ENCODE peak calls at places on chromosomes 4 and X, in ten cellular contexts. One of them, this sample, is unnamed.

GRCh38 chrX:23554304-23554703 is 113.0 kb upstream of the PRDX4 start:
- DNase-seq in RWPE2: no peak
- DNase-seq in foreskin fibroblast: peak; percentile 7
- DNase-seq in heart right ventricle: no peak
- DNase-seq in AG10803: peak; percentile 33
- DNase-seq in AG04450: peak; percentile 3
- DNase-seq in effector memory CD4-positive, alpha-beta T cell: no peak
- DNase-seq in psoas muscle: no peak
- DNase-seq in fibroblast of lung: peak; percentile 49
- DNase-seq in Peyer's patch: no peak
- DNase-seq in this sample: peak; percentile 18

GRCh38 chr4:55925235-55925634 is 23.5 kb upstream of the CEP135 start:
- DNase-seq in RWPE2: no peak
- DNase-seq in foreskin fibroblast: peak; percentile 21
- DNase-seq in heart right ventricle: no peak
- DNase-seq in AG10803: no peak
- DNase-seq in AG04450: no peak
- DNase-seq in effector memory CD4-positive, alpha-beta T cell: no peak
- DNase-seq in psoas muscle: no peak
- DNase-seq in fibroblast of lung: peak; percentile 23
- DNase-seq in Peyer's patch: no peak
- DNase-seq in this sample: no peak

GRCh38 chr4:3675251-3676115 is 90.7 kb upstream of the ADRA2C start:
- DNase-seq in RWPE2: peak; percentile 43
- DNase-seq in foreskin fibroblast: no peak
- DNase-seq in heart right ventricle: no peak
- DNase-seq in AG10803: no peak
- DNase-seq in AG04450: no peak
- DNase-seq in effector memory CD4-positive, alpha-beta T cell: no peak
- DNase-seq in psoas muscle: no peak
- DNase-seq in fibroblast of lung: no peak
- DNase-seq in Peyer's patch: no peak
- DNase-seq in this sample: no peak

GRCh38 chr4:122083356-122083755 is 68.8 kb upstream of the BLTP1 start:
- DNase-seq in RWPE2: no peak
- DNase-seq in foreskin fibroblast: no peak
- DNase-seq in heart right ventricle: no peak
- DNase-seq in AG10803: no peak
- DNase-seq in AG04450: no peak
- DNase-seq in effector memory CD4-positive, alpha-beta T cell: no peak
- DNase-seq in psoas muscle: no peak
- DNase-seq in fibroblast of lung: no peak
- DNase-seq in Peyer's patch: no peak
- DNase-seq in this sample: no peak

GRCh38 chrX:53544936-53545335 is 110.8 kb upstream of the HSD17B10 start:
- DNase-seq in RWPE2: no peak
- DNase-seq in foreskin fibroblast: no peak
- DNase-seq in heart right ventricle: no peak
- DNase-seq in AG10803: no peak
- DNase-seq in AG04450: no peak
- DNase-seq in effector memory CD4-positive, alpha-beta T cell: no peak
- DNase-seq in psoas muscle: no peak
- DNase-seq in fibroblast of lung: no peak
- DNase-seq in Peyer's patch: no peak
- DNase-seq in this sample: no peak

GRCh38 chr4:9891740-9892139 is 110.3 kb downstream of the DRD5 start:
- DNase-seq in RWPE2: no peak
- DNase-seq in foreskin fibroblast: no peak
- DNase-seq in heart right ventricle: no peak
- DNase-seq in AG10803: no peak
- DNase-seq in AG04450: no peak
- DNase-seq in effector memory CD4-positive, alpha-beta T cell: no peak
- DNase-seq in psoas muscle: no peak
- DNase-seq in fibroblast of lung: no peak
- DNase-seq in Peyer's patch: no peak
- DNase-seq in this sample: no peak

GRCh38 chrX:132227383-132228112 is 8.3 kb upstream of the RAP2C start:
- DNase-seq in RWPE2: no peak
- DNase-seq in foreskin fibroblast: peak; percentile 58
- DNase-seq in heart right ventricle: no peak
- DNase-seq in AG10803: peak; percentile 64
- DNase-seq in AG04450: no peak
- DNase-seq in effector memory CD4-positive, alpha-beta T cell: no peak
- DNase-seq in psoas muscle: peak; percentile 21
- DNase-seq in fibroblast of lung: no peak
- DNase-seq in Peyer's patch: no peak
- DNase-seq in this sample: peak; percentile 39

GRCh38 chr4:20684852-20685763 is 15.2 kb upstream of the PACRGL start:
- DNase-seq in RWPE2: no peak
- DNase-seq in foreskin fibroblast: no peak
- DNase-seq in heart right ventricle: no peak
- DNase-seq in AG10803: peak; percentile 29
- DNase-seq in AG04450: peak; percentile 3
- DNase-seq in effector memory CD4-positive, alpha-beta T cell: no peak
- DNase-seq in psoas muscle: no peak
- DNase-seq in fibroblast of lung: no peak
- DNase-seq in Peyer's patch: no peak
- DNase-seq in this sample: no peak

GRCh38 chr4:55635760-55636621 is at the start of gene NMU:
- DNase-seq in RWPE2: peak; percentile 66
- DNase-seq in foreskin fibroblast: peak; percentile 2
- DNase-seq in heart right ventricle: peak; percentile 34
- DNase-seq in AG10803: no peak
- DNase-seq in AG04450: no peak
- DNase-seq in effector memory CD4-positive, alpha-beta T cell: peak; percentile 16
- DNase-seq in psoas muscle: peak; percentile 19
- DNase-seq in fibroblast of lung: peak; percentile 29
- DNase-seq in Peyer's patch: no peak
- DNase-seq in this sample: no peak

GRCh38 chr4:6562931-6563901 is 11.8 kb upstream of the MAN2B2 start:
- DNase-seq in RWPE2: no peak
- DNase-seq in foreskin fibroblast: no peak
- DNase-seq in heart right ventricle: no peak
- DNase-seq in AG10803: peak; percentile 19
- DNase-seq in AG04450: no peak
- DNase-seq in effector memory CD4-positive, alpha-beta T cell: no peak
- DNase-seq in psoas muscle: no peak
- DNase-seq in fibroblast of lung: peak; percentile 30
- DNase-seq in Peyer's patch: no peak
- DNase-seq in this sample: no peak

DNA sequence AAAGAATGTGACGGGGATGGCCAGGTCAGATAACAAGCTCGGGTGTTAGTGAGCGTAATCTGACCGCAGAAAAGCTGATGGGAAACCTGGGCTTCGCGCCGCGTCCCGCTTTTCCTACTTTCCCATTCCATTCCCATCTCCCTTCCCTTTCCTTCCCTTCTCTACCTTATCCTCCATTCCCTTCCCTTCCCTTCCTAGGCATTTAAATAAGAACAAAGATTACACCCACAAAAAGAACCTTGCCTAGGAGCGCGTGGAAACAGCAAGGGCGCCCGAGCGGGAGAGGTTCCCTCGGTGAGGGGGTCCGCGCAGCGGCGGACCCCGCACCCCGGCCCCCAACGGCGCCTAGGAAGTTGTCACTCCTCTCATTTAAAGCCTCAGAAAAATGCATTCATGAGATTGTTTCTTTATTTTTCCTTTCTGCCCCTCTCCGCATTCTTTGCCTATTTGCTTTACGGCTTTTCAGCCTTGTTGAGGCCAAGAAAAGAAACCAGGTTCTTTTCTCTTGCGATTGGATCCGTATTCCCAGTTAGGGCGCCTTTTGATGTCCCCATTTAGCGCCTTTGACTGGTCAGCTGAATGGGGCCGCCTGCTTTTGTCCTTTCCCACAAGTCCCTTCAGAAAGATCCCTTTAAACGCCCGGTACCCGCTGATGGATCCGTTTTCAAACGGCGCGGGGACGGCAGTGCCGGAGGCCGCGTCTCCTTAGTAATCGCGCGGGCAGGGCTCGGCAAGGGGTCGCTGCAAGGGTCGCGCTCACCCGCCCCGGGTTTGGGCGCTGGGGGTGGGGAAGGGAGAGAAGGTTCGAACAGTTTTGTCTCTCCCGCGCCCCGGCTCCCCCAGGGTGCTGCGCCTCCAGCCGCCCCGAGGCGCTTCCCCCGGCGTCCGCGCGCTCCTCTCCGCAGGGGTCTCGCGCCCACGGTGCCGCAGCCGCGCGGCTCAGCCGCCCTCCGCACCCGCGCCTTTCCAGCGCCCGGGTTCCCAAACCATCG is 54.1 kb upstream of the TMEM33 start:
- DNase-seq in RWPE2: no peak
- DNase-seq in foreskin fibroblast: no peak
- DNase-seq in heart right ventricle: no peak
- DNase-seq in AG10803: no peak
- DNase-seq in AG04450: no peak
- DNase-seq in effector memory CD4-positive, alpha-beta T cell: no peak
- DNase-seq in psoas muscle: no peak
- DNase-seq in fibroblast of lung: no peak
- DNase-seq in Peyer's patch: no peak
- DNase-seq in this sample: no peak
- H3K4me3 ChIP-seq in RWPE2: peak overlapping the region; percentile 30
- H3K4me3 ChIP-seq in foreskin fibroblast: peak overlapping the region; percentile 27
- H3K4me3 ChIP-seq in heart right ventricle: peak overlapping the region; percentile 45
- H3K4me3 ChIP-seq in AG10803: peak overlapping the region; percentile 22
- H3K4me3 ChIP-seq in AG04450: peak overlapping the region; percentile 12
- H3K4me3 ChIP-seq in effector memory CD4-positive, alpha-beta T cell: peak overlapping the region; percentile 57
- H3K4me3 ChIP-seq in psoas muscle: peak overlapping the region; percentile 67
- H3K4me3 ChIP-seq in fibroblast of lung: no peak overlapping the region
- H3K4me3 ChIP-seq in Peyer's patch: no peak overlapping the region
- H3K4me3 ChIP-seq in this sample: peak overlapping the region; percentile 26

GRCh38 chr4:142818009-142818408 is 28.1 kb downstream of the INPP4B start:
- DNase-seq in RWPE2: no peak
- DNase-seq in foreskin fibroblast: peak; percentile 9
- DNase-seq in heart right ventricle: no peak
- DNase-seq in AG10803: peak; percentile 47
- DNase-seq in AG04450: no peak
- DNase-seq in effector memory CD4-positive, alpha-beta T cell: no peak
- DNase-seq in psoas muscle: no peak
- DNase-seq in fibroblast of lung: peak; percentile 95
- DNase-seq in Peyer's patch: no peak
- DNase-seq in this sample: peak; percentile 41

GRCh38 chr4:142817442-142817841 is 28.7 kb downstream of the INPP4B start:
- DNase-seq in RWPE2: peak; percentile 61
- DNase-seq in foreskin fibroblast: peak; percentile 93
- DNase-seq in heart right ventricle: no peak
- DNase-seq in AG10803: peak; percentile 98
- DNase-seq in AG04450: peak; percentile 55
- DNase-seq in effector memory CD4-positive, alpha-beta T cell: no peak
- DNase-seq in psoas muscle: peak; percentile 15
- DNase-seq in fibroblast of lung: peak; percentile 98
- DNase-seq in Peyer's patch: no peak
- DNase-seq in this sample: peak; percentile 93

GRCh38 chr4:142813388-142813787 is 32.7 kb downstream of the INPP4B start:
- DNase-seq in RWPE2: no peak
- DNase-seq in foreskin fibroblast: no peak
- DNase-seq in heart right ventricle: no peak
- DNase-seq in AG10803: no peak
- DNase-seq in AG04450: no peak
- DNase-seq in effector memory CD4-positive, alpha-beta T cell: no peak
- DNase-seq in psoas muscle: no peak
- DNase-seq in fibroblast of lung: no peak
- DNase-seq in Peyer's patch: no peak
- DNase-seq in this sample: no peak

GRCh38 chr4:142818476-142818875 is 27.6 kb downstream of the INPP4B start:
- DNase-seq in RWPE2: no peak
- DNase-seq in foreskin fibroblast: no peak
- DNase-seq in heart right ventricle: no peak
- DNase-seq in AG10803: no peak
- DNase-seq in AG04450: no peak
- DNase-seq in effector memory CD4-positive, alpha-beta T cell: no peak
- DNase-seq in psoas muscle: no peak
- DNase-seq in fibroblast of lung: peak; percentile 66
- DNase-seq in Peyer's patch: no peak
- DNase-seq in this sample: no peak

GRCh38 chr4:142815834-142816233 is 30.3 kb downstream of the INPP4B start:
- DNase-seq in RWPE2: no peak
- DNase-seq in foreskin fibroblast: peak; percentile 80
- DNase-seq in heart right ventricle: no peak
- DNase-seq in AG10803: peak; percentile 86
- DNase-seq in AG04450: no peak
- DNase-seq in effector memory CD4-positive, alpha-beta T cell: no peak
- DNase-seq in psoas muscle: no peak
- DNase-seq in fibroblast of lung: peak; percentile 85
- DNase-seq in Peyer's patch: no peak
- DNase-seq in this sample: peak; percentile 65
- H3K4me3 ChIP-seq in RWPE2: no peak overlapping the region
- H3K4me3 ChIP-seq in foreskin fibroblast: no peak overlapping the region
- H3K4me3 ChIP-seq in heart right ventricle: no peak overlapping the region
- H3K4me3 ChIP-seq in AG10803: no peak overlapping the region
- H3K4me3 ChIP-seq in AG04450: no peak overlapping the region
- H3K4me3 ChIP-seq in effector memory CD4-positive, alpha-beta T cell: no peak overlapping the region
- H3K4me3 ChIP-seq in psoas muscle: no peak overlapping the region
- H3K4me3 ChIP-seq in fibroblast of lung: no peak overlapping the region
- H3K4me3 ChIP-seq in Peyer's patch: no peak overlapping the region
- H3K4me3 ChIP-seq in this sample: no peak overlapping the region

DNA sequence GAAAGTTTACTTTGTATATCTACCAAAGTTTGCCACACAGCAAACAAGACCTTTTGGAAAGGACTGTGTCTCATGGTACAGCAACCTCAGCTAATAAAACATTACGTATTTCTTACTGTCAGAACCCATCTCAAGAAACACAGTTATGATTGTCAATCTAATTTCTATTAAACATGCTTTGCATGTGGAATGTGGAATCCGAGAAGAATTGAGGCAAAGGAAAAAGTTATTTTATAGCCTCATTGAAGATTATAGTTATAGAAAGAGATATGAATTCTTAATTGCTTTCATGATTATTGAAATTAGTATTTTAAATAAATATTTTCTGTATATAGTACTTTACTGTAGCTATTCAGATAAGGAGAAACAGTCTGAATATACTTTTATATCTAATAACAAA is 5.4 kb downstream of the PCDH7 start:
- DNase-seq in RWPE2: no peak
- DNase-seq in foreskin fibroblast: no peak
- DNase-seq in heart right ventricle: no peak
- DNase-seq in AG10803: no peak
- DNase-seq in AG04450: no peak
- DNase-seq in effector memory CD4-positive, alpha-beta T cell: no peak
- DNase-seq in psoas muscle: no peak
- DNase-seq in fibroblast of lung: peak; percentile 5
- DNase-seq in Peyer's patch: no peak
- DNase-seq in this sample: no peak
- H3K4me3 ChIP-seq in RWPE2: peak overlapping the region; percentile 13
- H3K4me3 ChIP-seq in foreskin fibroblast: no peak overlapping the region
- H3K4me3 ChIP-seq in heart right ventricle: peak overlapping the region; percentile 60
- H3K4me3 ChIP-seq in AG10803: no peak overlapping the region
- H3K4me3 ChIP-seq in AG04450: peak overlapping the region; percentile 87
- H3K4me3 ChIP-seq in effector memory CD4-positive, alpha-beta T cell: no peak overlapping the region
- H3K4me3 ChIP-seq in psoas muscle: no peak overlapping the region
- H3K4me3 ChIP-seq in fibroblast of lung: peak overlapping the region; percentile 36
- H3K4me3 ChIP-seq in Peyer's patch: no peak overlapping the region
- H3K4me3 ChIP-seq in this sample: no peak overlapping the region

DNA sequence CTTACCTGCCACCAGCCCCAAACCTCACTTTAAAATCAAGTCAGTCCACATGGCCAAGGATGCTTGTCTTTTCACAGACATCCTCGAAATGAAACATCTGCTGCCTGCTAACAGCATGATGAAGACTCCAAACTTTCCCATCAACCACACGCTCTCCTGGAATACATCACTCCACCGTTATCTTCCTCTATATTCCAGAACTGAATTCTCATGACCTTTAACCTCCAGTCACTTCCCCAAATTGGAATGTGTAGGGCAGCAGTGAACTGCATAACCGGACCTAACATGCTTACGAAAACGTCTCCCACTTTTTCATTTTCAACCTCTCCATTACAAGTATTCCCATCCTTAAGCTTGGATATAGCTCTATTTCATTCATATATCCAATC is 30.7 kb upstream of the ZNF41 start:
- DNase-seq in RWPE2: no peak
- DNase-seq in foreskin fibroblast: no peak
- DNase-seq in heart right ventricle: no peak
- DNase-seq in AG10803: no peak
- DNase-seq in AG04450: no peak
- DNase-seq in effector memory CD4-positive, alpha-beta T cell: no peak
- DNase-seq in psoas muscle: no peak
- DNase-seq in fibroblast of lung: peak; percentile 22
- DNase-seq in Peyer's patch: no peak
- DNase-seq in this sample: no peak
- H3K4me3 ChIP-seq in RWPE2: peak overlapping the region; percentile 14
- H3K4me3 ChIP-seq in foreskin fibroblast: peak overlapping the region; percentile 35
- H3K4me3 ChIP-seq in heart right ventricle: peak overlapping the region; percentile 45
- H3K4me3 ChIP-seq in AG10803: peak overlapping the region; percentile 39
- H3K4me3 ChIP-seq in AG04450: peak overlapping the region; percentile 48
- H3K4me3 ChIP-seq in effector memory CD4-positive, alpha-beta T cell: peak overlapping the region; percentile 46
- H3K4me3 ChIP-seq in psoas muscle: peak overlapping the region; percentile 61
- H3K4me3 ChIP-seq in fibroblast of lung: no peak overlapping the region
- H3K4me3 ChIP-seq in Peyer's patch: peak overlapping the region; percentile 30
- H3K4me3 ChIP-seq in this sample: peak overlapping the region; percentile 38